ENCODE peak calls at places on chromosomes 4 and X, in four cellular contexts. P is mucosa of descending colon, Y is neural progenitor cell, T is PC-3. O is an unnamed sample.

GRCh38 chr4:30295652-30296051 is 424.5 kb upstream of the PCDH7 start:
- DNase-seq in Y (peak), P (no peak), T (no peak), O (no peak)

GRCh38 chr4:53840643-53841042 is 223.8 kb downstream of the CHIC2 start:
- DNase-seq in T (peak), P (no peak), Y (no peak), O (no peak)

GRCh38 chrX:134622813-134623185 is 35.5 kb downstream of the PLAC1 start:
- DNase-seq in Y (no peak), P (no peak), T (peak), O (no peak)

GRCh38 chrX:47358387-47359065 is 11.9 kb upstream of the ZNF157 start:
- DNase-seq in P (no peak), T (peak), Y (no peak), O (no peak)

GRCh38 chrX:42678133-42678532 is 99.8 kb downstream of the PPP1R2C start:
- DNase-seq in P (no peak), Y (no peak), T (peak), O (no peak)

GRCh38 chr4:8915201-8916200 is 43.9 kb upstream of the HMX1 start:
- DNase-seq in P (no peak), T (no peak), Y (no peak), O (no peak)

GRCh38 chr4:169956441-169956840 is 69.8 kb downstream of the MFAP3L start:
- DNase-seq in T (no peak), P (no peak), Y (peak), O (no peak)

GRCh38 chr4:15024386-15024785 is 22.1 kb downstream of the CPEB2 start:
- DNase-seq in P (no peak), T (no peak), Y (no peak), O (no peak)

GRCh38 chr4:170743633-170744032 is 653.9 kb upstream of the AADAT start:
- DNase-seq in P (no peak), T (no peak), Y (no peak), O (no peak)

GRCh38 chrX:45768666-45769065 is 568.0 kb upstream of the DIPK2B start:
- DNase-seq in T (no peak), Y (no peak), P (no peak), O (no peak)
- H3K4me3 ChIP-seq in T (peak), Y (no peak), P (no peak), O (peak)

GRCh38 chr4:601612-602558 is 23.5 kb upstream of the PDE6B start:
- DNase-seq in P (no peak), T (no peak), Y (no peak), O (no peak)

GRCh38 chr4:600850-601515 is 24.4 kb upstream of the PDE6B start:
- DNase-seq in T (no peak), P (no peak), Y (no peak), O (no peak)

GRCh38 chr4:604131-604530 is 21.2 kb upstream of the PDE6B start:
- DNase-seq in T (no peak), P (no peak), Y (no peak), O (no peak)

GRCh38 chr4:600166-600565 is 24.1 kb upstream of the TMEM271 start:
- DNase-seq in T (no peak), P (no peak), Y (no peak), O (no peak)

DNA sequence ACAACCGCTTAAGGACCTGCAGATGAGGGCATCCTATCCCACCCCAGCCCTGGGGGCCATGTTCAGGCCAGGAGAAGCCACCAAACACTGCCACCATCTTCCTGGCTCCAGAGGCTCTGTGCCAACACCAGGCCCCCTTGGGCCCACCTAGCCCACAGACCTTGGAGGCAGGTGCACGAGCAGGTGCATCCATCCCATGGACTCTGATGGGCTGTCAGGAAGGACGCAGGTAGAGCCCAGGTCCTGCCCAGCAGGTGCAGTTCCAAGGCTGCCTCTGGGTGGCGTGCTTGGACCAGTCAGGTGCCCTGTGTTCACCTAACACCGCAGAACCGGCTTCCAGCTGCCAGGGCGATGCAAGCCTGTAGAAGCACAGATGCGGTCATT is 22.8 kb upstream of the PDE6B start:
- DNase-seq in T (peak), P (peak), Y (peak), O (no peak)
- TF ChIP-seq CTCF in T (peak), P (peak), Y (peak), O (peak)

GRCh38 chrX:152637649-152638442 is at the start of gene GABRQ:
- DNase-seq in T (no peak), P (peak), Y (peak), O (no peak)
- H3K4me3 ChIP-seq in T (no peak), P (no peak), Y (peak), O (no peak)

GRCh38 chr4:183658362-183659028 is 490 bp downstream of the RWDD4 start:
- DNase-seq in P (peak), T (peak), Y (peak), O (no peak)

GRCh38 chr4:183657564-183657963 is 1.4 kb downstream of the RWDD4 start:
- DNase-seq in Y (no peak), P (no peak), T (no peak), O (no peak)

GRCh38 chr4:183659919-183660318 is 826 bp downstream of the TRAPPC11 start:
- DNase-seq in Y (peak), P (no peak), T (peak), O (no peak)

DNA sequence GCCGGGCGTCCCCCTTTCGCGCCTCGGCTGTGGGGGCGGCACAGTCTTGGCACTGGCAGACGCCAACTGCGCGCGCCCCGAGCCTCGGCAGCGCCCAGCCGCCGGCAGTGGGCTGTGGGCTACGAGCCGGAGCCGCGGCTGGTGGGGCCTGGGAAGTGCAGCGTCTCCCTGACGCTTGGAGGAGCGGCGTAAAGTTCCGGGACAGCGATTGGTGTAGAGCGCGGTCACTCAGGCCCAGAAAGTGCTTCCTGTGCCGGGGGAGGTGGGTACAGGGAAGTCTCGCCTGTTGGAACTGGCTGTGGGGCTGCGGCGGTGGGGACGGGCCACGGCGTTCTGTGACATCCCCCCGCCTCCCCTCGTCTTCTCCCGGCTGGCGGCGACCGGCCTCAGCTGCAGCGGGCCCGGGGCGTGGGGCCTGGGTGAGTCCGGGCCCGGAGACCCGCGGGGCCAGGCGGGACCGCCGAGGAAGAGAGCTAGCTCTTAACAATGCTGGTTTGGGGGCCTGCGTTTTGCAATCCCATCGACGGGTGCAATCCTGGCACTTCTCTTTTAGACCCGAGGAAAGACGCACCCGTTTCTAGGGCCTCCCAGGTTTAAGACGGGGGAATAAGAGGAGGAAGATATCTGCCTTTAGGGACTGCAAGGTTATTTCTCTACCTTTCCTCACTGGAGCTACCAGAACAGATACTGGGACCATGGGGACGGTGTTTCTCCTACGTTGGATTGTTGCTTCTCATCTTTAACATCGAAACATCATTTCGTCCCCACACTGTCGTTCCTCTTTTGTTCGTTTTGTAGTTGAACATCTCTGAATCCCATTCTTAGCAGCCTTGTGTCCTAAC is at the start of the genes RWDD4 and TRAPPC11:
- DNase-seq in T (peak), Y (peak), P (peak), O (peak)
- TF ChIP-seq CTCF in T (no peak), Y (peak), P (peak), O (peak)

GRCh38 chr4:186948361-186949291 is 225.0 kb upstream of the FAT1 start:
- DNase-seq in P (no peak), T (peak), Y (peak), O (peak)
- H3K4me3 ChIP-seq in P (no peak), T (no peak), Y (no peak), O (no peak)

DNA sequence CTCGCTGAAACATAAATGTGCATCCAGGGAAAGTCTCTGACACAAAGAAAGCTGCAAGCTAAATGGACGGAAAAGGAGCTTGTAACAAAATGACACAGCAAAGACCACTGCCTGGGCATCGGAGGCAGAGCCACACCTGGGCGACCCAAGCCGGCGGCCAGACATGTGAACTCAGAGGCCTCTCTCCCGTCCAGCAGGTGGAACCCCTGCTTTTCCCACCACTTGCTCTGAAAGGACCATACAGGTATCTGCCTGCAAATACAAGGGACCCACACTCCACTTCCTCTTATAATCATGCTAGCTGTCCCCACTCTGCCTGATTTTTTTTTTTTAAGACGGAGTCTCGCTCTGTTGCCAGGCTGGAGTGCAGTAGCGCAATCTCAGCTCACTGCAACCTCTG is 12.0 kb downstream of the CPLX1 start:
- DNase-seq in P (no peak), T (no peak), Y (no peak), O (no peak)
- TF ChIP-seq CTCF in P (no peak), T (no peak), Y (peak), O (no peak)

DNA sequence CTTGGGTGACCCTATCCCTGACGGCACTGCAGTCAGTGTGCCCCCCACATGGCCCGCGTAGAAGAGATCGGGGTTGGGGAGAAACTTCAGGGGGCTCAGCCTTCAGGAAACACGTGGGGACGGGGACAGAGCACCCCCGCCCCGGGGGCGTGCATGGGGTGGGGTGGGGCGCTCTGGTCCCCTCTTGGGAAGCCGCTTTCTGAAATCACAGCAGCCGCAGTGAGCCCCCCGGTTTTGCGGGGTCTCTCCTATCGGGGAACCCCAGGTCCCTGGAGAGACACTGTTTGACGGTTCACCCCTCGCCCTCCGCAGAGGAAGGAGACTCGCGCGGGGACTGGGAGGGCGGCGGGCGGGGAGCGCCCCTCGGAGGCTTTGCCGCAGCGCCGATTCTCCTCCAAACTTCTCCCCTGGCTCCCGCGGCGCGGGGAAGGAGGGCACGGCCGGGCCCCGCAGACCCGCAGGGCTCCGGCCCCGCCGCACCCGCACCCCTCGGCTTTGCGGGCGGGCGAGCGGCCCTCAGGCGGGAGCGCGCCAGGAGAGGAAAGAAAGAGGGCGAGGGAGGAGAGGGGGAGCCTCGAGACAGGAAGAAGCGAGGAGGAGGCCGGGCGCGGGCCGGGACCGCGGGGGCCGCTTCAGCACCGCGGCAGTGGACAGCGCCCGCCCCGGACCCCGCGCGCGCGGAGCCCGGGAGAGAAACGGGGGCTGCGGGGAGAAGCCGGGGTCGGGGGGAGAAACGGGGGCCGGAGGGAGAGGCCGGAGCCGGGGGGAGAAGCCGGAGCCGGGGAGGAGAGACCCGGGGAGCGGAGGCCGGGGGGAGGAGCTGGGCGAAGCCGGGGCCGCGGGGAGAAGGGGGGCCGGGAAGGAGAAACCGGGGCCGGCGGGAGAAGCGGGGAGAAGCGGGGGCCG is 613 bp downstream of the CPLX1 start:
- DNase-seq in Y (peak), P (peak), T (no peak), O (no peak)
- H3K4me3 ChIP-seq in Y (peak), P (no peak), T (no peak), O (peak)